ENCODE peak calls at places on chromosome 14, in five cellular contexts. B is ovary, G is skeletal muscle cell, L is GM23248, V is endodermal cell. R is an unnamed sample.

GRCh38 chr14:61188196-61188595 is 92.9 kb downstream of the TMEM30B start:
- DNase-seq in B (peak; percentile 31), G (no peak), L (peak; percentile 73), V (peak; percentile 75), R (peak; percentile 77)

GRCh38 chr14:37593496-37594237 is 1.4 kb downstream of the FOXA1 start:
- DNase-seq in B (no peak), G (no peak), L (no peak), V (no peak), R (no peak)

GRCh38 chr14:89921896-89922548 is 32.5 kb downstream of the EFCAB11 start:
- DNase-seq in B (no peak), G (peak; percentile 56), L (peak; percentile 93), V (no peak), R (no peak)

GRCh38 chr14:105898482-105899010 is 372.2 kb downstream of the TMEM121 start:
- DNase-seq in B (no peak), G (no peak), L (no peak), V (no peak), R (no peak)

GRCh38 chr14:60164717-60165546 is at the start of gene DHRS7:
- DNase-seq in B (peak; percentile 79), G (peak; percentile 24), L (peak; percentile 92), V (peak; percentile 90), R (peak; percentile 77)

GRCh38 chr14:64604001-64604400 is 54.2 kb downstream of the PPP1R36 start:
- DNase-seq in B (no peak), G (no peak), L (no peak), V (no peak), R (no peak)

GRCh38 chr14:80523518-80524117 is 312.3 kb upstream of the DIO2 start:
- DNase-seq in B (no peak), G (no peak), L (peak; percentile 22), V (no peak), R (no peak)

GRCh38 chr14:58160561-58160960 is 8.5 kb upstream of the ARMH4 start:
- DNase-seq in B (no peak), G (no peak), L (no peak), V (no peak), R (no peak)

GRCh38 chr14:104868060-104868740 is 3.1 kb downstream of the CEP170B start:
- DNase-seq in B (no peak), G (no peak), L (no peak), V (no peak), R (no peak)

GRCh38 chr14:34052658-34053014 is 101.8 kb upstream of the EGLN3 start:
- DNase-seq in B (no peak), G (no peak), L (peak; percentile 48), V (peak; percentile 57), R (no peak)

GRCh38 chr14:104506461-104507253 is 72.9 kb upstream of the C14orf180 start:
- DNase-seq in B (no peak), G (no peak), L (no peak), V (peak; percentile 36), R (no peak)

GRCh38 chr14:59116984-59117415 is 71.5 kb upstream of the DAAM1 start:
- DNase-seq in B (no peak), G (no peak), L (peak; percentile 19), V (no peak), R (no peak)

GRCh38 chr14:37278673-37279538 is 81.2 kb downstream of the MIPOL1 start:
- DNase-seq in B (no peak), G (no peak), L (no peak), V (no peak), R (no peak)

GRCh38 chr14:23425169-23425568 is 10.3 kb downstream of the MYH7 start:
- DNase-seq in B (no peak), G (no peak), L (no peak), V (no peak), R (no peak)

GRCh38 chr14:104927432-104927816 is 2.7 kb downstream of the PLD4 start:
- DNase-seq in B (no peak), G (no peak), L (no peak), V (no peak), R (peak; percentile 13)

GRCh38 chr14:60233891-60234290 is 15.1 kb upstream of the PPM1A start:
- DNase-seq in B (no peak), G (no peak), L (no peak), V (no peak), R (no peak)

GRCh38 chr14:23550827-23551265 is 719 bp downstream of the ZFHX2 start:
- DNase-seq in B (no peak), G (no peak), L (peak; percentile 45), V (no peak), R (no peak)

GRCh38 chr14:101961011-101961721 is 3.2 kb upstream of the DYNC1H1 start:
- DNase-seq in B (peak; percentile 77), G (no peak), L (peak; percentile 89), V (peak; percentile 92), R (peak; percentile 93)

GRCh38 chr14:26410189-26410685 is 187.6 kb downstream of the NOVA1 start:
- DNase-seq in B (no peak), G (no peak), L (peak; percentile 27), V (no peak), R (no peak)

GRCh38 chr14:52926994-52927393 is 23.9 kb downstream of the FERMT2 start:
- DNase-seq in B (no peak), G (no peak), L (peak; percentile 78), V (no peak), R (no peak)

GRCh38 chr14:32457213-32457920 is 128.3 kb downstream of the AKAP6 start:
- DNase-seq in B (no peak), G (no peak), L (peak; percentile 93), V (no peak), R (no peak)

GRCh38 chr14:66842911-66843572 is 335.1 kb downstream of the GPHN start:
- DNase-seq in B (no peak), G (no peak), L (no peak), V (no peak), R (no peak)

GRCh38 chr14:102363182-102363952 is 626 bp downstream of the TECPR2 start:
- DNase-seq in B (no peak), G (peak; percentile 14), L (peak; percentile 85), V (no peak), R (peak; percentile 47)

GRCh38 chr14:88866305-88866704 is 41.9 kb downstream of the TTC8 start:
- DNase-seq in B (no peak), G (no peak), L (no peak), V (no peak), R (peak; percentile 27)

GRCh38 chr14:82501554-82501953 is 967.9 kb upstream of the SEL1L start:
- DNase-seq in B (no peak), G (no peak), L (no peak), V (no peak), R (no peak)

DNA sequence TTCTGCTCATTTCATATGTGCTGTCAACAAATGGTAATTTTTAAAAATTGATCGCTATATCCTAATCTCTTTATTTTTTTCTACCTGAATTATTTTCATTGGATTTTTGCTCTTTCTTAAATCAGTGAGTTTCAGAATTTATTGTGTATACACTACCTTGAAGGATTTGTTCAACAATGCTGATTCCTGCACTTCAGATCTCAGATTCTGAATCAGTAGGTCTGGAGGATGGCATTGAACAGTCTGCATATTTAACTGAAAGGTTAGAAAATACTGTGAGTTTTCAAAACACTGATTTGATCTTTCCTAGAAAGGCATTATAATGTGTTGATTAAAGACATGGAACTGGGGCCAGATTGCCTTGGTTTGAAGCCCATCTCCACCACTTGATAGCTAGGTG is 1.6 kb downstream of the G2E3 start:
- DNase-seq in B (no peak), G (no peak), L (no peak), V (no peak), R (no peak)
- H3K4me3 ChIP-seq in B (no peak overlapping the region), G (peak overlapping the region; percentile 96), L (peak overlapping the region; percentile 88), V (peak overlapping the region; percentile 98), R (peak overlapping the region; percentile 88)

DNA sequence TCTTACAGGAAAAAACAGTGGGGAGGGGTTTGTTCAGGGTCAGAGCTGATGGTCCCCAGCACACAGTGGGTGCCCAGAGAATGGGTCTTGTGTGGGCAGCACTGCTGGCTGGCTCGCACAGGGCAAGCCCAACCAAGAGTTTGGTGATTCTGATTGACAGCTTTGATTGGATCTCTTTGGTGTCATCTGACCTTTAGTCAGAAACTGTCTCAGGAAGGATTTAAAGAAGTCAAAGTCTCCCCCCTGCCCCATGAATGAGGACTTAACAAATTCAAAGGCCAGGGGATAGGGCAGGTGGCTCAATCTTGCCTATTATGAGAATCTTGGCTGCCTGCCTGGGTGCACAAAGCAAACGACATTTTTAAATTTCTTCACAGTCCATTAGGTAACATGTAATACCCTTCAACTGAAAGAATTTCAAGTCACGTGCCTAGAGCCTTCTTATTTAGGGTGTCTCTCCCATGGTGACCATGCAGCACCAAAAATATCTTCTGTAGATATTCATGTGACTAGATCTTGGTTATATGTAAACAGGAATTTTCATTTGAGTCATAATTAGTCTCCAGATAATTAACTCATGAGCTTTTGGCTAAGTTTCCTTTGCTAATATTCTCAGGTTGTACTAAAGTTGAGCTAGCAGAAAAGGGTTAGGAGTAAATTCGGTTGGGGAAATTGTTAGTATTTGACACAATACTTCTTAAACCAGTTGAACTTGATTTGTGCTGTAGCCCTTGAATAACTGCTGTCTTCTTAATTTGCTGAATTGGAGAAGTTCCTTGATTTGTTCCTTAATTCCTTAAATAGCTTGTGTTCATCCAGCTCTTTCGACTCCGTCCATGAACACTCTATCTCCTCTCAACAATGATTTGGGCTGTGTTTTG is 54.5 kb upstream of the HECTD1 start:
- DNase-seq in B (peak; percentile 65), G (peak; percentile 30), L (peak; percentile 82), V (no peak), R (no peak)
- H3K4me3 ChIP-seq in B (no peak overlapping the region), G (no peak overlapping the region), L (no peak overlapping the region), V (no peak overlapping the region), R (no peak overlapping the region)

GRCh38 chr14:54881235-54881760 is 21.3 kb downstream of the GCH1 start:
- DNase-seq in B (no peak), G (no peak), L (peak; percentile 78), V (no peak), R (no peak)

GRCh38 chr14:54881761-54882401 is 20.7 kb downstream of the GCH1 start:
- DNase-seq in B (no peak), G (no peak), L (peak; percentile 76), V (no peak), R (no peak)

GRCh38 chr14:54877703-54878021 is 25.0 kb downstream of the GCH1 start:
- DNase-seq in B (no peak), G (no peak), L (no peak), V (peak; percentile 83), R (peak; percentile 85)

GRCh38 chr14:54877015-54877702 is 25.5 kb downstream of the GCH1 start:
- DNase-seq in B (no peak), G (no peak), L (no peak), V (no peak), R (no peak)

DNA sequence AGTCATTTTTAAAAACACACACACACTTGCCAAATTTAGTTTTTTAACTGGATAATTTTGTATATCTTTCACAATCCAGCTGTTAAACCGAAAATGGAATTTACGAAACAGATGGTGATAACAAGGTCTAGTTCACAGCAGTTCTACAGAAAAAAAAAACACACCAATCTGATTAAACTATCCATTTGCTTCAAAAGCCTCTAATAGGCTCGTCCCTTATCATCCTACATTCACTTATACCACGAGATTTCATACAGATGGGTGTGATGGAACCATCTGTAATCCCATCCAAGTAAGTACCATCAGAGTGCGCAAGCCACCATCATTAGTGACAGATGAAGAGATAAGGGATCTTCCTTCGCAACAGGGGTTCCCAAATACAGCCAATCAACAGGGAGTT is 20.1 kb downstream of the GCH1 start:
- DNase-seq in B (no peak), G (no peak), L (no peak), V (no peak), R (no peak)
- H3K4me3 ChIP-seq in B (no peak overlapping the region), G (no peak overlapping the region), L (peak overlapping the region; percentile 74), V (no peak overlapping the region), R (no peak overlapping the region)

DNA sequence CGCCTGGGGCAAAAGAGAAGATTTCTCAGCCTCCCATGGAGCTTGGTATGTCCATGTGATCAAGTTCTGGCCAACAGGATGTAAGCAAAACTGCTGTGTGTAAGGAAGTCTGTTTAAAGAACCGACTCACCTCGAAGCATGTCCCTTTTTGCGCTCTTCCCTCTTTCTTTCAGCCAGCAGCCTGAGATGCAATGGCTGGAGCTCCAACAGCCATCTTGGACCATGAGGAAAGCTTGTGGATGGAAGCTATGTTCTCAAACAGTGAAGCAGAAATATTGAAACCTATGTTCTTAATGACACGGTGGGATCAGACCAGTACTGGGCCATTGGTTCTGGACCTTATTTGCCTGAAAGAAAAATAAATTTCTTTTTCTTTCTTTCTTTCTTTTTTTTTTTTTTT is 82.3 kb upstream of the SLC24A4 start:
- DNase-seq in B (no peak), G (no peak), L (no peak), V (no peak), R (no peak)
- H3K4me3 ChIP-seq in B (no peak overlapping the region), G (no peak overlapping the region), L (no peak overlapping the region), V (no peak overlapping the region), R (no peak overlapping the region)

R was measured in GM23338.